ENCODE peak calls at places on chromosomes 3 and 15, in nine cellular contexts. J, W, O, D, G, K, Z, C and V are unnamed samples.
A peak's percentile ranks its signal among the peaks of the same experiment; 100 is the strongest.

GRCh38 chr3:15645740-15646490 is 44.4 kb downstream of the BTD start:
- DNase-seq in G (peak; percentile 70), C (peak; percentile 94), D (peak; percentile 95), J (peak; percentile 94), O (no peak), W (peak; percentile 88), Z (no peak), K (no peak), V (peak; percentile 81)

GRCh38 chr15:69629631-69630161 is 177.1 kb downstream of the RPLP1 start:
- DNase-seq in W (no peak), J (no peak), O (no peak), Z (no peak), C (no peak), K (no peak), G (no peak), D (no peak), V (no peak)

GRCh38 chr3:184283681-184284080 is 7.9 kb downstream of the ECE2 start:
- DNase-seq in D (no peak), J (no peak), W (no peak), K (no peak), C (no peak), G (no peak), Z (no peak), O (no peak), V (no peak)

GRCh38 chr3:128559486-128560225 is 66.7 kb upstream of the GATA2 start:
- DNase-seq in C (peak; percentile 17), Z (no peak), W (no peak), J (no peak), O (no peak), G (no peak), D (no peak), K (no peak), V (no peak)

GRCh38 chr3:161016417-161017313 is 88.5 kb downstream of the B3GALNT1 start:
- DNase-seq in D (no peak), W (no peak), J (no peak), K (no peak), G (no peak), Z (no peak), O (no peak), C (no peak), V (no peak)

GRCh38 chr3:29605845-29606244 is 325.0 kb downstream of the RBMS3 start:
- DNase-seq in K (no peak), J (peak; percentile 82), C (peak; percentile 94), D (peak; percentile 63), Z (no peak), W (peak; percentile 75), G (no peak), O (no peak), V (no peak)

GRCh38 chr3:174346571-174346970 is 512.6 kb upstream of the NAALADL2 start:
- DNase-seq in O (no peak), Z (no peak), D (no peak), W (no peak), K (no peak), J (no peak), G (no peak), C (no peak), V (no peak)

GRCh38 chr3:109023656-109024254 is 70.1 kb upstream of the GUCA1C start:
- DNase-seq in Z (no peak), K (peak; percentile 49), G (peak; percentile 6), O (peak; percentile 50), J (peak; percentile 64), C (peak; percentile 47), D (peak; percentile 56), W (peak; percentile 64), V (peak; percentile 2)

GRCh38 chr3:74978684-74979083 is 364.2 kb upstream of the CNTN3 start:
- DNase-seq in D (no peak), W (no peak), Z (no peak), G (no peak), K (no peak), O (no peak), C (no peak), J (no peak), V (no peak)

GRCh38 chr3:122903171-122903570 is 108.3 kb downstream of the SLC49A4 start:
- DNase-seq in C (no peak), K (no peak), Z (no peak), J (no peak), G (no peak), W (no peak), D (no peak), O (no peak), V (no peak)

GRCh38 chr3:142224482-142225072 is 808 bp downstream of the GK5 start:
- DNase-seq in D (peak; percentile 12), C (no peak), G (no peak), Z (no peak), O (no peak), K (no peak), W (no peak), J (peak; percentile 37), V (no peak)

GRCh38 chr3:194686816-194687637 is 1.3 kb downstream of the FAM43A start:
- DNase-seq in O (peak; percentile 56), G (no peak), J (peak; percentile 58), D (peak; percentile 60), K (no peak), Z (peak; percentile 54), C (peak; percentile 58), W (peak; percentile 71), V (no peak)

DNA sequence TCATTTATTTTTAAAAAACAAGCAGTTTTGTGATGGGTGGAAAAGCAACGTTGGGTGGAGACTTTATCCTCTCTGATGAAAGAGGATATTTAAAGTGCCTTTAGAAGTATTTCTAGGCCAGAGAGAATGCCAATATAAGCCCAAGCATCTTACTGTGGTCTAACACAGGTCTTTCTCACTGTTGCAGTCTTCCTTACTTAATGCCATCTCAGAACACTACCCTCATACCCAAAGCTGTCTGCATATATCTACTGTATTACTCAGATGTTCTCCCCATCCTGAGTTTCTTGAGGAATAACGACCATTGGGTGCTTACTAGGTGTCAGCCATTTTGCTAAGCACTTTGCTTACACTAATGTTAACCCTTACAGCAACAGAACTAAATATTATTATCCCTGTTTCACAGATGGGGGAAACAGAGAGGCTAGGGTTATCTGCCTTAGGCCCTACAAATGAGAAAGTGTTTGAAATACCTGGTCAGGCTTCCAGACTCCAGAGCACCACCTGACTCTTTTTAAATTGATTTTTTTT is 29.8 kb upstream of the EBLN2 start:
- DNase-seq in O (no peak), G (no peak), Z (no peak), J (no peak), C (no peak), D (no peak), K (no peak), W (no peak), V (no peak)
- H3K4me3 ChIP-seq in O (no peak overlapping the region), G (no peak overlapping the region), Z (no peak overlapping the region), J (no peak overlapping the region), C (no peak overlapping the region), D (no peak overlapping the region), K (no peak overlapping the region), W (no peak overlapping the region), V (no peak overlapping the region)

GRCh38 chr3:23913182-23913581 is 3.6 kb downstream of the NKIRAS1 start:
- DNase-seq in D (no peak), K (no peak), C (no peak), G (no peak), W (no peak), O (no peak), Z (no peak), J (no peak), V (no peak)
- TF ChIP-seq CTCF in D (no peak), K (no peak), C (no peak), G (no peak), W (no peak), O (no peak), Z (no peak), J (no peak), V (no peak)

GRCh38 chr15:37375529-37375928 is 275.2 kb upstream of the MEIS2 start:
- DNase-seq in O (peak; percentile 10), K (no peak), W (no peak), J (no peak), C (no peak), G (no peak), D (no peak), Z (no peak), V (no peak)

GRCh38 chr15:37372064-37372463 is 271.7 kb upstream of the MEIS2 start:
- DNase-seq in K (no peak), G (no peak), J (peak; percentile 0), D (no peak), W (no peak), Z (no peak), C (no peak), O (no peak), V (no peak)

DNA sequence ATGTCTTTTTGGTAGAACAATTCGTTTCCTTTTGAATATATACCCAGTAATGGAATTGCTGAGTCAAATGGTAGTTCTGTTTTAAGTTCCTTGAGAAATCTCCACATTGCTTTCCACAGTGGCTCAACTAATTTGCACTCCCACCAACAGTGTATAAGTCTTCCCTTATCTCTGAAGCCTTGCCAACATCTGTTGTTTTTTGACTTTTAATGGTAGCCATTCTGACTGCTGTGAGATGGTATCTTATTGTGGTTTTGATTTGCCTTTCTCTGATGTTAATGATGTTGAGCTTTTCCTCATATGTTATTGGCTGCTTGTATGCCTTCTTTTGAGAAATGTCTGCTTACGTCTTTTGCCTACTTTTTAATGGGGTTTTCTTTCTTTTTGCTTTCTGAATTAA is 270.6 kb upstream of the MEIS2 start:
- DNase-seq in W (no peak), Z (no peak), J (no peak), K (no peak), D (no peak), O (no peak), C (no peak), G (no peak), V (no peak)
- H3K4me3 ChIP-seq in W (no peak overlapping the region), Z (no peak overlapping the region), J (no peak overlapping the region), K (no peak overlapping the region), D (no peak overlapping the region), O (no peak overlapping the region), C (no peak overlapping the region), G (no peak overlapping the region), V (no peak overlapping the region)

GRCh38 chr3:159158801-159159200 is 356.9 kb downstream of the MFSD1 start:
- DNase-seq in Z (no peak), K (no peak), C (no peak), G (no peak), J (no peak), W (no peak), O (no peak), D (no peak), V (no peak)

GRCh38 chr3:159163656-159164055 is 361.8 kb downstream of the MFSD1 start:
- DNase-seq in G (no peak), W (no peak), J (no peak), K (no peak), Z (no peak), O (no peak), D (no peak), C (no peak), V (no peak)

GRCh38 chr3:159157275-159157674 is 355.4 kb downstream of the MFSD1 start:
- DNase-seq in Z (no peak), W (no peak), C (no peak), K (no peak), J (no peak), D (no peak), O (no peak), G (no peak), V (no peak)

GRCh38 chr3:159159546-159159945 is 357.7 kb downstream of the MFSD1 start:
- DNase-seq in K (no peak), C (no peak), O (no peak), D (no peak), J (no peak), Z (no peak), W (no peak), G (no peak), V (no peak)

DNA sequence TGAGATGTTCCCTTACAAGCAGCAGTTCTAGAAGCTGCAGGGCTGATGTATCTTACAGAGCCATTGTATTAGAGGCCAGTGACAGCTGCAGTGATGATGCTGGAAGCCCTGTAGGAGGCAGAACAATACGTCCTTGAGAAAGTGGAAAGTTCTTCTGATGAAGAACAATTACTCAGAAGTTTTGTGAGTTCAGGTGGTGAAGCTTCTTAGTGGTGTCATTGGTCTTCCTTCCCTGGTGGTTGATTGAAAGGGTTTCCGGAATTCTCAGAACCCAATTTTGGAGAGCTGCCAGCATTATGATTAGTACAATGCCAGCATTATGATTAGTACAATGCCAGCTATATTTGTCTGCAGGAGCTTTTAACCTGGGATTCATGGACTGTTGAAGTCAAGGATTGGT is 356.4 kb downstream of the MFSD1 start:
- DNase-seq in G (no peak), J (peak; percentile 22), K (no peak), W (no peak), Z (no peak), O (no peak), D (no peak), C (no peak), V (no peak)
- TF ChIP-seq CTCF in G (no peak), J (peak; percentile 23), K (no peak), W (peak; percentile 44), Z (no peak), O (no peak), D (no peak), C (no peak), V (peak; percentile 4)